ENCODE peak calls at places on chromosome 16, in nine cellular contexts. J, S, C, G, F, E, Y, I and L are unnamed samples.
A peak's percentile ranks its signal among the peaks of the same experiment; 100 is the strongest.

GRCh38 chr16:4147236-4147635 is 31.0 kb upstream of the ADCY9 start:
- DNase-seq in C (no peak), I (no peak), F (no peak), G (no peak), Y (no peak), E (no peak), J (no peak), S (no peak), L (no peak)

GRCh38 chr16:55701442-55702319 is 45.9 kb downstream of the SLC6A2 start:
- DNase-seq in S (no peak), I (no peak), J (peak; percentile 67), G (peak; percentile 83), E (no peak), F (peak; percentile 82), C (peak; percentile 79), Y (no peak), L (no peak)

GRCh38 chr16:74574146-74574545 is 32.8 kb downstream of the GLG1 start:
- DNase-seq in G (no peak), S (no peak), J (no peak), C (no peak), I (no peak), E (no peak), Y (no peak), F (no peak), L (no peak)

GRCh38 chr16:25148568-25149215 is 37.1 kb downstream of the LCMT1 start:
- DNase-seq in S (no peak), I (no peak), F (peak; percentile 26), E (no peak), J (no peak), Y (no peak), C (no peak), G (no peak), L (no peak)

GRCh38 chr16:86044241-86044671 is 145.3 kb downstream of the IRF8 start:
- DNase-seq in S (peak; percentile 31), G (peak; percentile 81), E (no peak), Y (no peak), I (no peak), F (peak; percentile 76), C (peak; percentile 68), J (peak; percentile 78), L (no peak)

GRCh38 chr16:79598341-79599181 is 2.0 kb downstream of the MAF start:
- DNase-seq in C (peak; percentile 57), E (peak; percentile 38), Y (peak; percentile 81), G (peak; percentile 82), I (no peak), J (peak; percentile 28), S (peak; percentile 25), F (no peak), L (peak; percentile 75)

GRCh38 chr16:75227361-75228142 is 8.8 kb downstream of the CTRB1 start:
- DNase-seq in G (no peak), I (no peak), C (no peak), S (no peak), E (no peak), J (no peak), Y (peak; percentile 64), F (no peak), L (no peak)

GRCh38 chr16:47643610-47644009 is 182.5 kb downstream of the PHKB start:
- DNase-seq in G (no peak), C (no peak), F (no peak), Y (no peak), J (no peak), I (no peak), E (no peak), S (no peak), L (no peak)

GRCh38 chr16:85716680-85717038 is 27.9 kb upstream of the GINS2 start:
- DNase-seq in F (peak; percentile 44), I (no peak), G (no peak), E (no peak), Y (no peak), S (no peak), J (no peak), C (no peak), L (no peak)

GRCh38 chr16:85718682-85719081 is 29.9 kb upstream of the GINS2 start:
- DNase-seq in E (no peak), G (no peak), Y (no peak), J (no peak), F (peak; percentile 63), S (peak; percentile 35), C (no peak), I (no peak), L (no peak)

GRCh38 chr16:66335704-66336329 is 30.7 kb upstream of the CDH5 start:
- DNase-seq in J (no peak), G (peak; percentile 57), I (no peak), F (peak; percentile 46), S (no peak), E (peak; percentile 81), C (peak; percentile 57), Y (no peak), L (no peak)

GRCh38 chr16:68386628-68387027 is 61.7 kb downstream of the SMPD3 start:
- DNase-seq in G (peak; percentile 23), C (no peak), F (no peak), I (no peak), S (no peak), Y (no peak), E (no peak), J (no peak), L (no peak)

GRCh38 chr16:3099395-3099731 is 269 bp upstream of the ZSCAN10 start:
- DNase-seq in F (no peak), C (no peak), S (no peak), E (no peak), J (no peak), I (no peak), G (no peak), Y (no peak), L (no peak)

GRCh38 chr16:3101841-3102470 is 2.9 kb upstream of the ZSCAN10 start:
- DNase-seq in F (no peak), C (no peak), S (no peak), J (peak; percentile 89), I (no peak), Y (no peak), E (no peak), G (peak; percentile 75), L (no peak)

GRCh38 chr16:3099732-3100499 is 822 bp upstream of the ZSCAN10 start:
- DNase-seq in S (peak; percentile 88), E (peak; percentile 46), I (peak; percentile 79), F (peak; percentile 96), G (peak; percentile 97), C (peak; percentile 88), Y (peak; percentile 88), J (peak; percentile 91), L (peak; percentile 91)

GRCh38 chr16:3098459-3099394 is at the start of gene ZSCAN10:
- DNase-seq in E (no peak), G (peak; percentile 80), Y (no peak), S (no peak), F (no peak), I (no peak), J (no peak), C (no peak), L (no peak)

DNA sequence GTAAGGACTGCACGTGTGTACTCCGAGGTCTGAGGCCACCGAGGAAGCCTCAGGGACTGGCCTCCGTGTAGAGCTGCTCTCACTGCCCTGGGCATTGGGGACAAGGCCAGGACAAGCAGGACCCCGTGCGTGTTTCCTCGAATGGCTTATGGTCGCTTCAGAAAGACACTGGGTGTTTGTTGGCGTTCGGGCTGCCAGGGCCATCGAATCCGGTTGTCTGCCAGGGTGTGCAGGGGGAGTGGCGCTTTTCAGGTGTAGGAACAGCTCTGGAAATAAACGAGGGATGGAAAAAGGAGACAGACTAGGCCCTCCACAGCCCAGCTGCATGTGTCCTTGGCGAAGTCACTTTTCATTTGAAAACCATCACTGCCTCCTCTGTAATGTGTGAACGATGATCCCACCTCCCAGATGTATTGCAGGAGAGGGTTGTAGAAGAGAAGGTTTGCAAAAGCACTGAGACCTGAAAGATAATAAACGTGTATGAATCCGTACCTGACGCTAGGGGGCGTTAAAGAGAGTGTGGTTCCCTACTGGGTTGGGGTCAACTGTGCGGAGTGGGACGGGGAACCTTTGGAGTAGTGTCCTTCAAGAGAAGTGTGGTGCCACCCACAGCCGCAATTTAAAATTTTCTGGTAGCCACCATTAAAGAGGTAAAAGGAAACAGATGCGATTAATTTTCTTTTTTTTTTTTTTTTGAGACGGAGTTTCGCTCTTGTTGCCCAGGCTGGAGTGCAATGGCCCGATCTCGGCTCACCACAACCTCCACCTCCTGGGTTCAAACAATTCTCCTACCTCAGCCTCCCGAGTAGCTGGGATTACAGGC is 2.1 kb upstream of the ZSCAN10 start:
- DNase-seq in G (peak; percentile 55), J (peak; percentile 79), Y (no peak), C (no peak), S (no peak), I (no peak), F (peak; percentile 46), E (no peak), L (no peak)
- TF ChIP-seq CTCF in G (peak; percentile 13), J (peak; percentile 60), Y (no peak), C (peak; percentile 56), S (peak; percentile 69), I (peak; percentile 47), F (peak; percentile 75), E (peak; percentile 52), L (peak; percentile 77)

DNA sequence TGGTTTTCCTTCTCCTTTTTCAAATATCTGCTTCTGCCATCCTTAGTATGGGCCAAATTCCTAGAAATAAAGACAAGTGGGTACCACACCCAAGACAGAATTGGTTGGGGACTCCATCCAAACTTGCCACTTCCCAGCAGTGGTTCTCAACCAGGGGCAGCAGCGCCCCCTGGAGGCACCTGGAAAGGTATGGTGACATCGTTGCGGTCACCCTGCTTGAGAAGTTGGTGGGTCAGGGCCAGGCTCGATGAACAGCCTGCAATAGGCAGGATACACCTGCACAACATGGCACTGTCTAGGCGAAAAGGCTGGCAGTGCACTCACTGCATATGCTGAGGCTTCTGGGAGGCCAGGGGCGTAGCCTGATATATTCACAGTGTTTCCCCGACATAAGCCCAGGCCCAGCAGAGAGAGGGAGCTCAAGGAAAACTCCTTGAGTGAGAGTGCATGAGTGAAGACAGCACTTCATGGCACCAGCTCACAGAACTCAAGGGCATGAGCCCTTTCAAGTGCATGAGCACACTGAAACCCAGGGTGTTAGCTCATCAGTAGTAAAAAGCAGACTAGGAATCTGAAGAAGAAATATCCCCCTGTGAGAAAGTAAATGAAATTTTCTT is 57.7 kb downstream of the CMC2 start:
- DNase-seq in C (no peak), F (peak; percentile 64), I (no peak), Y (no peak), E (peak; percentile 49), J (peak; percentile 64), S (peak; percentile 15), G (peak; percentile 79), L (no peak)
- TF ChIP-seq CTCF in C (peak; percentile 42), F (peak; percentile 73), I (peak; percentile 40), Y (peak; percentile 42), E (peak; percentile 66), J (peak; percentile 87), S (peak; percentile 81), G (no peak), L (peak; percentile 71)

GRCh38 chr16:57755061-57755684 is 19.6 kb downstream of the KATNB1 start:
- DNase-seq in E (no peak), I (no peak), G (no peak), J (no peak), S (no peak), C (no peak), F (peak; percentile 23), Y (no peak), L (no peak)
- TF ChIP-seq CTCF in E (no peak), I (peak; percentile 15), G (no peak), J (no peak), S (peak; percentile 2), C (no peak), F (no peak), Y (no peak), L (peak; percentile 29)

GRCh38 chr16:1095450-1096163 is 437 bp downstream of the C1QTNF8 start:
- DNase-seq in E (no peak), J (no peak), S (no peak), Y (no peak), I (no peak), G (no peak), F (no peak), C (no peak), L (no peak)
- TF ChIP-seq CTCF in E (no peak), J (no peak), S (no peak), Y (no peak), I (no peak), G (no peak), F (no peak), C (no peak), L (no peak)

GRCh38 chr16:352547-353403 is at the start of gene AXIN1:
- DNase-seq in G (peak; percentile 100), I (peak; percentile 99), E (peak; percentile 87), J (peak; percentile 89), F (peak; percentile 100), Y (peak; percentile 99), S (peak; percentile 97), C (peak; percentile 100), L (peak; percentile 100)
- TF ChIP-seq CTCF in G (no peak), I (peak; percentile 68), E (peak; percentile 32), J (no peak), F (peak; percentile 23), Y (peak; percentile 62), S (no peak), C (peak; percentile 37), L (peak; percentile 74)